ENCODE peak calls at places on chromosomes 4 and X, in four cellular contexts. L is cardiac fibroblast, U is fibroblast of lung, S is left lung. N is an unnamed sample.

GRCh38 chrX:22952011-22952410 is 47.7 kb upstream of the DDX53 start:
- DNase-seq in L (peak), U (peak), S (no peak), N (no peak)

GRCh38 chr4:25861951-25862410 is 807 bp downstream of the SEL1L3 start:
- DNase-seq in U (peak), S (no peak), L (peak), N (no peak)

GRCh38 chr4:37922323-37922722 is 31.4 kb downstream of the TBC1D1 start:
- DNase-seq in L (peak), S (no peak), U (peak), N (no peak)

GRCh38 chrX:2974946-2975345 is 31.4 kb upstream of the ARSH start:
- DNase-seq in S (no peak), U (no peak), L (peak), N (no peak)

GRCh38 chrX:140157143-140157542 is 191.8 kb upstream of the CXorf66 start:
- DNase-seq in S (no peak), U (peak), L (no peak), N (no peak)

GRCh38 chr4:25949166-25949748 is 35.2 kb downstream of the SMIM20 start:
- DNase-seq in L (no peak), U (peak), S (no peak), N (no peak)

GRCh38 chr4:125323547-125324100 is 8.9 kb downstream of the FAT4 start:
- DNase-seq in L (peak), S (no peak), U (peak), N (peak)

GRCh38 chr4:159655547-159655946 is 552.7 kb downstream of the RAPGEF2 start:
- DNase-seq in S (no peak), U (no peak), L (peak), N (no peak)

GRCh38 chr4:124184767-124185166 is 527.8 kb downstream of the ANKRD50 start:
- DNase-seq in S (no peak), U (no peak), L (no peak), N (no peak)

GRCh38 chrX:11214346-11215190 is 78.6 kb upstream of the AMELX start:
- DNase-seq in U (no peak), L (no peak), S (no peak), N (no peak)

GRCh38 chrX:11209798-11210197 is 83.4 kb upstream of the AMELX start:
- DNase-seq in U (no peak), S (no peak), L (peak), N (no peak)

GRCh38 chrX:11212741-11213140 is 80.5 kb upstream of the AMELX start:
- DNase-seq in U (no peak), S (peak), L (no peak), N (no peak)

GRCh38 chrX:11210397-11210796 is 82.8 kb upstream of the AMELX start:
- DNase-seq in U (peak), L (no peak), S (no peak), N (no peak)

DNA sequence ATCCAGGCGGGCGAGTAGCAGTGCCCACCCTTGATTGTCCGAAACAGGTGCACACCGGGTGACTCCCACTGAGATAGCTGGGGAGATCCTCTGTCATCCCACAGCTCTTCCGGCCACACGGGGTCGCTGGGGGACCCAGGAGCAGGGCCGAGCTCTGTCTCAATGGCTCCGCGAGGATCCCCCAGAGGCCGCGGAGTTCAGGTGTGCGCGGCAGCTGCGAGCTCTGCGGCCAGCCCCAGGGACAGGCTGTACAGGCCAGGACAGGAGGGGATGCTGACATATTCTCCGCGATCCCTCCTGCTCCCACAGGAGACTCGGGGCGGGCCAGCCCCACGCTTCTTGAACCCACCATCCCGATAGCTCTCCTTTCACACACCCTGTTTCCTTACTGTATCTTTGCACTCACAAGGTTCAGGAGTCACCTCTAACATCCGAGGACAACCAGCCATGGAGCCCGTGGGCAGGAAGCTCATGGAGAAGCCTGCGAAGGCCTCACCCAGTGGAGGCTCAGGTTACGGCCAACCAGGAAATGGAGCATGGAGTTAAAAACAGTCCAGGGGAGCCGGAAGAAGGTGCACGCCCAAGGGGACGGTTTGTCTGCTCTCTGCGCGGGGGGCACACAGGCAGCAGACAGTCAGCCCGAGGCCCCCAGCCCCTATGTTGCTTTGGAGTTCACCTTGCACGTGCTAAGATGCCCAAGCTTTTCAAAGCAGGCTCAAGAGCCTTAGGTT is 77.9 kb upstream of the AMELX start:
- DNase-seq in L (no peak), S (peak), U (no peak), N (no peak)
- TF ChIP-seq CTCF in L (no peak), S (no peak), U (no peak), N (no peak)

DNA sequence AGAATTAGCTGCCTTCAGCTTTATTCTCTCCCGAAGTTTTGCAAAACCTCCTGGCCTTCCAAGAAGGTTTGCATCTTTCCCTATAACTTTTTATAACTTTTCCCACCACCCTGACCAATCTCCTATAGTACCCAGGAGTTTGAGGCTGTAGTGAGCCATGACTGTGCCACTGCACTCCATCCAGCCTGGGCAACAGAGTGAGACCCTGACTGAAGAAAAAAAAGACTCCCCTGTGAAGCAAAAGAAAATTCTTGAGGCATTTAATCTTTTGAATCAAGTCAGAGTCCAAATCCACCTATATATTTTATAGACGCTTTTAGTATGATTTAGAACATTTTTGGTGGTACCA is 26.7 kb downstream of the SNX25 start:
- DNase-seq in L (no peak), S (no peak), U (no peak), N (no peak)
- TF ChIP-seq CTCF in L (no peak), S (no peak), U (no peak), N (no peak)

DNA sequence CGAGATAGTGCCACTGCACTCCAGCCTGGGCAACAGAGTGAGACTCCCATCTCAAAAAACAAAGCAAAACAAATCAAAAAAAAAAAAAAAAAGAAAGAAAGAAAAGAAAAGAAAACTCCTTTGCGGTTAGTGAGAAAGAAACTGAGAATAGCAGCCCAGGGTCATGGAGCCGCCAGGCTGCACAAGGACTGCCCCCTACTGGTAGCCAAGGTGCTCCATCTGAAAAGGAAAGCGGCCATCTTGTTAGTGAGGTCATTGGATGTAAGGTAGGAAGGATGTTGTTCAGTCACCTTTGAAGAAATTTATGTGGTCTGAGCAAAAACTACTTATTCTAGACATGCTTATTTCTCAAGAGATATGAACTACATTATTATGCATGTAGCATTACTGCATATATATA is 660.6 kb upstream of the TENM3 start:
- DNase-seq in L (no peak), U (no peak), S (no peak), N (no peak)
- TF ChIP-seq CTCF in L (peak), U (no peak), S (no peak), N (peak)

DNA sequence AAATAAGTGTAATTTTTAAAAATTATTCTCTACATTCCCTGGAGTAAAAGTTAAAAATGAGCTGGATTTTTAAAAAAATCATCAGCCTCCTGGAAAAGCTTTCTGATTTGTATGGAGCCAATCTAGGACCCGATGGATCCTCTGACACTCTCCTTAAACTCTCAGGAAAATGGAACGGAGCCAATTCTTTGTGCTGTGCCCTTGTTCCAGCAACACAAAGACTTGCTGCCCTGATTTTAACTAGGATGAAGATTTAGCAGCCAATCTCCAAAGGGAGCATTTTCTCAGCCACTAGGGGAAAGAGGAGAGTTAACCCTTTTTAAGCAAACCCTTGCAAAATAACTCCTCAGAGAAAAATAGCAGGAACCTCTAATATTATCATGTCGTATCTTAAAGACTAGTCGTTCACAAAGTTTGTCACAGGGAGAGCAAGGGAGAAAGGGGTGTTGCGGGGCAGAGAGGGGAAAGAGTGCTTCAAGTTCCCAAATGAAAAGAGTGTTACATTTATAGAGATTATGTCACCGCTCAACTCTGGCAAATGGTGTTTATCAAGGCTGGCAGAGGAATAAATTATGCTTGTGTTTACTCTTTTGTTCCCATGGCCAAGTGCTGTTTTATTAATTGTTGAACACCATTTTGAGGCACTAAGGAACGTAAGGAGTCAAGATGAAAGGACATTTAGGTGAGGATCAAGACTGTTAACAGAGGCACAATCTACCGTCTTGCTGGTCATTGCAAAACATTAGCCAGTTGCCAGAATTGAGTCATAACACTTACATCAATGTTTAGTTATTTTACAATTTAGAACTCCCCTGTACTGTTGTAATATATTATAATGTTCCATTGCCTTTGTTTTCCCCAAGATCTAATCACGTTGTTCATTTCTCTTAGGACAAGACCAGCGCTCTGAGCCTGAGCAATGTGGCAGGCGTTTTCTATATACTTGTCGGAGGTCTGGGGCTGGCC is 250.7 kb downstream of the THOC2 start:
- DNase-seq in U (peak), S (no peak), L (peak), N (peak)
- TF ChIP-seq CTCF in U (no peak), S (no peak), L (no peak), N (peak)